ENCODE peak calls at places on chromosomes 4 and X, in six cellular contexts. W is HCT116, B is PC-3, P is neural progenitor cell, G is GM23338, O is MM.1S. F is an unnamed sample.
A peak's percentile ranks its signal among the peaks of the same experiment; 100 is the strongest.

GRCh38 chr4:6277935-6278800 is 8.5 kb downstream of the WFS1 start:
- DNase-seq in G (no peak), P (no peak), O (no peak), B (no peak), W (no peak), F (no peak)

GRCh38 chrX:119406739-119407138 is 7.6 kb downstream of the SLC25A43 start:
- DNase-seq in B (peak; percentile 30), G (no peak), O (no peak), P (no peak), W (no peak), F (no peak)

GRCh38 chr4:163166041-163166579 is 580 bp downstream of the NAF1 start:
- DNase-seq in B (peak; percentile 28), O (peak; percentile 49), W (no peak), P (peak; percentile 83), G (peak; percentile 61), F (peak; percentile 64)

GRCh38 chr4:16843831-16844508 is 54.5 kb downstream of the LDB2 start:
- DNase-seq in B (no peak), G (no peak), O (no peak), P (no peak), W (no peak), F (no peak)

GRCh38 chr4:180058731-180059215 is 2184.4 kb upstream of the TENM3 start:
- DNase-seq in P (peak; percentile 76), B (peak; percentile 3), W (no peak), O (peak; percentile 71), G (peak; percentile 89), F (no peak)

GRCh38 chr4:87911252-87911774 is 64.2 kb upstream of the SPP1 start:
- DNase-seq in B (no peak), W (no peak), O (peak; percentile 16), G (no peak), P (no peak), F (no peak)

GRCh38 chrX:16892504-16893362 is 22.6 kb upstream of the RBBP7 start:
- DNase-seq in O (peak; percentile 70), P (peak; percentile 94), B (peak; percentile 85), W (peak; percentile 67), G (peak; percentile 92), F (peak; percentile 86)

GRCh38 chr4:41009411-41009810 is 204.9 kb downstream of the APBB2 start:
- DNase-seq in B (peak; percentile 81), P (no peak), G (no peak), O (no peak), W (no peak), F (no peak)

GRCh38 chrX:155778844-155779553 is 102.1 kb upstream of the VAMP7 start:
- DNase-seq in B (no peak), G (no peak), O (no peak), P (no peak), W (no peak), F (no peak)

GRCh38 chrX:39260965-39261364 is 459.7 kb downstream of the MID1IP1 start:
- DNase-seq in O (no peak), G (no peak), W (no peak), B (peak; percentile 39), P (no peak), F (no peak)

GRCh38 chr4:168766537-168767316 is 243.3 kb downstream of the CBR4 start:
- DNase-seq in O (no peak), P (no peak), G (no peak), B (peak; percentile 60), W (no peak), F (no peak)

GRCh38 chr4:54586343-54586953 is 71.3 kb upstream of the KIT start:
- DNase-seq in P (no peak), B (peak; percentile 79), G (no peak), O (no peak), W (no peak), F (no peak)

GRCh38 chr4:26719954-26720552 is 136.2 kb downstream of the TBC1D19 start:
- DNase-seq in B (peak; percentile 44), P (no peak), G (peak; percentile 49), O (no peak), W (peak; percentile 8), F (peak; percentile 49)

GRCh38 chr4:23384741-23385140 is 505.1 kb downstream of the PPARGC1A start:
- DNase-seq in B (peak; percentile 31), P (no peak), G (no peak), O (no peak), W (no peak), F (no peak)

GRCh38 chr4:30714408-30715031 is 5.6 kb upstream of the PCDH7 start:
- DNase-seq in P (peak; percentile 80), W (peak; percentile 73), O (peak; percentile 42), G (peak; percentile 88), B (peak; percentile 65), F (peak; percentile 4)

GRCh38 chr4:128572778-128573241 is 236.7 kb upstream of the JADE1 start:
- DNase-seq in O (no peak), W (no peak), P (no peak), G (no peak), B (peak; percentile 38), F (no peak)

GRCh38 chr4:7894677-7895181 is 44.9 kb downstream of the AFAP1 start:
- DNase-seq in B (no peak), G (no peak), O (no peak), W (no peak), P (no peak), F (no peak)

GRCh38 chrX:72272868-72273267 is 4.2 kb downstream of the RPS4X start:
- DNase-seq in O (no peak), P (no peak), B (peak; percentile 79), G (no peak), W (no peak), F (no peak)

GRCh38 chr4:54277691-54278090 is 48.6 kb downstream of the PDGFRA start:
- DNase-seq in W (no peak), B (peak; percentile 75), O (no peak), P (no peak), G (no peak), F (no peak)

GRCh38 chr4:118994030-118994429 is 105.4 kb downstream of the SYNPO2 start:
- DNase-seq in O (no peak), W (no peak), P (no peak), G (no peak), B (no peak), F (no peak)

GRCh38 chrX:23694606-23695005 is 27.3 kb downstream of the PRDX4 start:
- DNase-seq in B (peak; percentile 72), G (peak; percentile 55), O (peak; percentile 28), P (peak; percentile 76), W (peak; percentile 21), F (peak; percentile 65)

GRCh38 chr4:15682340-15682725 is 706 bp downstream of the FAM200B start:
- DNase-seq in G (no peak), W (no peak), P (no peak), O (no peak), B (no peak), F (no peak)

GRCh38 chr4:88610771-88611170 is 18.5 kb downstream of the HERC3 start:
- DNase-seq in G (no peak), P (no peak), O (no peak), W (no peak), B (no peak), F (no peak)

GRCh38 chr4:129526812-129527211 is 430.9 kb downstream of the C4orf33 start:
- DNase-seq in W (peak; percentile 21), P (no peak), G (peak; percentile 31), B (peak; percentile 37), O (peak; percentile 39), F (peak; percentile 1)

GRCh38 chrX:51866156-51866555 is 27.3 kb upstream of the MAGED1 start:
- DNase-seq in B (no peak), O (no peak), P (no peak), G (no peak), W (no peak), F (no peak)

GRCh38 chr4:74230902-74231499 is 73.1 kb downstream of the MTHFD2L start:
- DNase-seq in B (peak; percentile 99), P (no peak), O (peak; percentile 89), W (no peak), G (no peak), F (no peak)

GRCh38 chrX:68018248-68019203 is 414.8 kb downstream of the OPHN1 start:
- DNase-seq in G (peak; percentile 68), O (peak; percentile 89), B (peak; percentile 44), W (peak; percentile 10), P (peak; percentile 46), F (no peak)

GRCh38 chr4:125389713-125390112 is 75.0 kb downstream of the FAT4 start:
- DNase-seq in W (no peak), O (no peak), G (no peak), P (no peak), B (peak; percentile 83), F (no peak)

GRCh38 chr4:4329496-4329895 is 39.4 kb downstream of the ZBTB49 start:
- DNase-seq in O (no peak), B (no peak), G (no peak), P (no peak), W (no peak), F (no peak)

GRCh38 chr4:71004281-71004851 is 10.9 kb downstream of the DCK start:
- DNase-seq in B (no peak), O (peak; percentile 66), G (peak; percentile 46), W (no peak), P (peak; percentile 61), F (peak; percentile 71)
- TF ChIP-seq EZH2phosphoT487 in B (no peak), O (no peak), G (no peak), W (no peak), P (no peak), F (no peak)

DNA sequence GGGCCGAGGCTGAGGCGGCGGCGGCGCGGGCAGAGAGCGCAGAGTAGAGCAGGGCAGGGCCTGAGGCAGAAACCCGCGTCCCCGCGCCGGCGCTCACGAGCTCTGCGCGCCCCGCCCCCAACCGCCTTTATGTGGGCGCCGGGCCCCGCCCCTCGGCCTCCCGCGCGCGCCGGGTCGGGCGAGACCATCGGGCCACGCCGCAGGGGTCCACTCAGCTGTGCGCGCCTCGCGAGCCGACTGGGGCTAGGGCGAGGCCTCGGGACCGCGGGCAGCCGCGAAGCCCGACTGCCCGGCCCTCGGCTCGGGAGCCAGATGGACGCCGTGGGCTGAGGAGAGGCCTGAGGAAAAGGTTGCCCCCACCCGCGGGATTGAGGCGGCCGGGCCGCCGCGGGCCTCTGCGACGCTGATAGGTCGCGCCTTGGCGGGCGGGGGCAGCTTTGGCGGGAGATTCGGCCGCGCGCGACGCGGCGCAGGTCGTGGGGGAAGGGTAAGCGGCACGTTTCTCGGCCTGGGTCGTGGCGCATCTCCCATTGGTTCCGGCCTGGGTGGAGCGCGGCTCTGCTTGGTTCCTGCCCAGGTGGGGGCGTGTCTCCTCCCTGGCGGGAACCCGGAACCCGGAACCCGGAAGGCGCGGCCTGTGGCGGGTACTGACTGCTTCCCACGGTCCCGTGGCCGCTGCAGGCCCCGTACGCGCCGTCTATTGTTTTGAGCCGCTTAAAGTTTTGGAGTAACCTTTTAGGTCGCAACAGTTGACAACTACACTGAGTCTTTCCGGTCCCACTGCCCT is at the start of gene SLBP:
- DNase-seq in G (peak; percentile 94), O (peak; percentile 96), W (peak; percentile 93), B (peak; percentile 92), P (peak; percentile 94), F (peak; percentile 98)
- H3K4me3 ChIP-seq in G (peak within 1 kb of the TSS; percentile 89), O (peak within 1 kb of the TSS; percentile 95), W (peak within 1 kb of the TSS; percentile 98), B (peak within 1 kb of the TSS; percentile 96), P (peak within 1 kb of the TSS; percentile 67), F (peak within 1 kb of the TSS; percentile 86)

GRCh38 chr4:121381148-121381462 is 287 bp upstream of the QRFPR start:
- DNase-seq in P (no peak), W (no peak), B (no peak), O (no peak), G (no peak), F (no peak)
- H2AFZ ChIP-seq in P (peak overlapping the region; percentile 98), W (no peak overlapping the region), B (no peak overlapping the region), O (no peak overlapping the region), G (peak overlapping the region; percentile 99), F (no peak overlapping the region)

DNA sequence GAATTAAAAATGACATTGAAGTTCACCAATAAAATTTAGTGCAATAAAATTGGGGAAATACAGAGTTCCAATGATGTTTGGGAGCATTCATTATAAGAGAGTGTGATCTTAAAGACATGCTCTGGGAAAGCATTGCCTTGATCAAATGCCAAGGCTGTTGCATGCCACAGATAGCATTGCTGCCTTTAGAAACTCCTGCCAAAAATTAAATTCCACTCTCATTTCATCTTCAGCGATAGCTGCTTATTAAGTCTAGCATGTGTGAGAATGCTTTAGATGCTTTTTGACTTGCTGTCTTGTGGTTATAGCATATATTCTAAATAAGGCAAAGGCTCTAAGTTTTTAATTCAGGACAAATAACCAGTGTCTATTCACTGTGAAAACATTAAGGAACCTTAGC is 49.3 kb downstream of the NPNT start:
- DNase-seq in W (no peak), G (no peak), B (no peak), P (no peak), O (no peak), F (no peak)
- TF ChIP-seq EZH2phosphoT487 in W (no peak), G (no peak), B (no peak), P (no peak), O (no peak), F (no peak)

F was measured in OCI-LY7.